ENCODE peak calls at places on chromosomes 13 and 19, in nine cellular contexts. I is activated naive CD4-positive, alpha-beta T cell treated with anti-CD3 and anti-CD28 coated beads for 36 hours; E is stimulated activated CD4-positive, alpha-beta T cell treated with anti-CD3 and anti-CD28 coated beads, Interleukin-4, amount 100 ng/mL, for 24 hours; U is AML-193; X is aorta; H is RPMI7951; W is mucosa of gallbladder; G is NCI-H2171; A is heart left ventricle. D is an unnamed sample.

GRCh38 chr13:113116871-113117271 is 5.7 kb upstream of the F10 start:
- DNase-seq in W (no peak), H (no peak), X (no peak), E (no peak), G (no peak), U (no peak), A (peak; percentile 10), I (no peak), D (no peak)

GRCh38 chr13:45851171-45851889 is at the start of gene SIAH3:
- DNase-seq in X (no peak), H (no peak), U (no peak), E (peak; percentile 27), A (no peak), W (no peak), I (peak; percentile 47), G (peak; percentile 28), D (no peak)

GRCh38 chr19:45569619-45570421 is 14.8 kb downstream of the OPA3 start:
- DNase-seq in U (peak; percentile 24), A (peak; percentile 65), H (peak; percentile 29), G (no peak), X (peak; percentile 61), I (peak; percentile 80), E (peak; percentile 57), W (peak; percentile 65), D (peak; percentile 76)

GRCh38 chr13:80436571-80437169 is 95.7 kb upstream of the SPRY2 start:
- DNase-seq in H (peak; percentile 49), W (no peak), G (no peak), X (no peak), I (no peak), A (peak; percentile 36), E (no peak), U (no peak), D (no peak)

GRCh38 chr13:99000137-99000536 is 22.3 kb upstream of the DOCK9 start:
- DNase-seq in A (no peak), U (no peak), W (no peak), H (no peak), I (peak; percentile 21), E (no peak), G (no peak), X (no peak), D (no peak)

GRCh38 chr13:113319371-113319770 is 22.3 kb downstream of the LAMP1 start:
- DNase-seq in E (no peak), U (no peak), A (no peak), H (no peak), I (no peak), W (no peak), X (no peak), G (no peak), D (no peak)

GRCh38 chr13:25406377-25406776 is 34.6 kb downstream of the ATP8A2 start:
- DNase-seq in G (no peak), H (no peak), I (no peak), U (no peak), W (no peak), X (no peak), A (no peak), E (no peak), D (no peak)

GRCh38 chr19:13133241-13133870 is 15.3 kb downstream of the NACC1 start:
- DNase-seq in I (no peak), A (no peak), H (no peak), W (no peak), X (no peak), E (no peak), G (no peak), U (no peak), D (no peak)

GRCh38 chr19:41263042-41263849 is 926 bp upstream of the HNRNPUL1 start:
- DNase-seq in U (peak; percentile 71), I (peak; percentile 96), H (peak; percentile 71), X (peak; percentile 77), G (peak; percentile 79), E (peak; percentile 90), A (peak; percentile 62), W (peak; percentile 82), D (peak; percentile 77)

GRCh38 chr19:15550847-15551182 is 42.5 kb downstream of the CYP4F22 start:
- DNase-seq in E (no peak), I (peak; percentile 41), X (no peak), U (no peak), W (no peak), H (no peak), G (no peak), A (no peak), D (no peak)

GRCh38 chr13:106038752-106039151 is 496.7 kb downstream of the EFNB2 start:
- DNase-seq in G (no peak), I (no peak), X (no peak), H (peak; percentile 85), E (no peak), U (no peak), W (no peak), A (no peak), D (no peak)

GRCh38 chr19:40685563-40685962 is 4.9 kb downstream of the NUMBL start:
- DNase-seq in W (no peak), I (no peak), U (no peak), G (no peak), E (no peak), X (no peak), H (no peak), A (no peak), D (no peak)

GRCh38 chr19:15250635-15250993 is 18.4 kb upstream of the EPHX3 start:
- DNase-seq in X (no peak), H (no peak), U (no peak), I (no peak), A (no peak), W (no peak), G (no peak), E (no peak), D (no peak)

GRCh38 chr13:50509771-50510441 is 333.6 kb downstream of the DLEU7 start:
- DNase-seq in W (no peak), E (no peak), A (no peak), I (no peak), H (peak; percentile 75), X (no peak), U (no peak), G (no peak), D (no peak)

GRCh38 chr13:41130356-41130755 is 2.2 kb downstream of the KBTBD6 start:
- DNase-seq in X (no peak), E (peak; percentile 15), W (no peak), I (peak; percentile 33), A (no peak), G (no peak), U (peak; percentile 49), H (peak; percentile 15), D (no peak)

GRCh38 chr19:12701596-12702282 is 5.3 kb upstream of the FBXW9 start:
- DNase-seq in X (no peak), G (no peak), I (no peak), H (no peak), E (no peak), A (no peak), U (no peak), W (no peak), D (no peak)

GRCh38 chr19:1445185-1445931 is 4.6 kb upstream of the APC2 start:
- DNase-seq in H (peak; percentile 46), I (peak; percentile 79), W (peak; percentile 60), U (peak; percentile 26), G (peak; percentile 59), A (peak; percentile 72), E (peak; percentile 77), X (peak; percentile 78), D (peak; percentile 84)

GRCh38 chr13:30463820-30464495 is 1.8 kb downstream of the HMGB1 start:
- DNase-seq in I (peak; percentile 89), H (peak; percentile 56), W (peak; percentile 59), A (no peak), X (peak; percentile 72), U (peak; percentile 44), E (peak; percentile 80), G (no peak), D (peak; percentile 69)

GRCh38 chr19:15390814-15391213 is 11.2 kb upstream of the AKAP8 start:
- DNase-seq in H (no peak), X (no peak), I (no peak), G (no peak), E (no peak), U (no peak), A (no peak), W (no peak), D (no peak)

GRCh38 chr13:66657165-66657895 is 572.8 kb downstream of the PCDH9 start:
- DNase-seq in A (peak; percentile 77), W (peak; percentile 93), I (no peak), E (no peak), X (no peak), H (peak; percentile 18), U (no peak), G (peak; percentile 98), D (peak; percentile 79)

GRCh38 chr19:369256-369655 is 24.7 kb upstream of the MIER2 start:
- DNase-seq in E (no peak), W (no peak), A (no peak), H (no peak), I (no peak), G (no peak), X (peak; percentile 14), U (no peak), D (no peak)

GRCh38 chr13:96020941-96021340 is 32.3 kb downstream of the UGGT2 start:
- DNase-seq in G (no peak), W (no peak), X (no peak), A (no peak), I (no peak), H (no peak), E (no peak), U (no peak), D (no peak)

GRCh38 chr19:7933411-7933810 is 7.5 kb upstream of the CTXN1 start:
- DNase-seq in U (no peak), I (no peak), A (no peak), E (no peak), W (no peak), G (no peak), X (no peak), H (no peak), D (no peak)

GRCh38 chr19:7458675-7459074 is 30.2 kb downstream of the PEX11G start:
- DNase-seq in G (no peak), A (no peak), W (no peak), U (no peak), E (no peak), X (no peak), I (no peak), H (no peak), D (no peak)

GRCh38 chr19:28700176-28700575 is 512.8 kb downstream of the UQCRFS1 start:
- DNase-seq in G (no peak), U (no peak), A (no peak), H (no peak), W (no peak), I (no peak), X (no peak), E (no peak), D (no peak)

GRCh38 chr13:97967948-97968347 is 14.5 kb downstream of the IPO5 start:
- DNase-seq in H (no peak), W (no peak), E (no peak), G (no peak), I (no peak), A (no peak), U (no peak), X (no peak), D (no peak)